ENCODE peak calls at places on chromosomes 6 and 20, in six cellular contexts. X, F, K, Z, T and V are unnamed samples.
A peak's percentile ranks its signal among the peaks of the same experiment; 100 is the strongest.

GRCh38 chr6:20906938-20907337 is 372.7 kb downstream of the CDKAL1 start:
- DNase-seq in X (no peak), F (no peak), K (no peak), Z (peak; percentile 46), T (peak; percentile 92), V (no peak)

GRCh38 chr20:32602273-32602672 is 17.1 kb upstream of the NOL4L start:
- DNase-seq in X (no peak), F (no peak), K (no peak), Z (no peak), T (no peak), V (no peak)

GRCh38 chr6:11538799-11539468 is 1.4 kb downstream of the TMEM170B start:
- DNase-seq in X (no peak), F (no peak), K (no peak), Z (no peak), T (no peak), V (no peak)

GRCh38 chr6:106628658-106629102 is 618 bp downstream of the RTN4IP1 start:
- DNase-seq in X (no peak), F (no peak), K (no peak), Z (no peak), T (no peak), V (peak; percentile 37)

GRCh38 chr6:98980814-98981213 is 33.1 kb upstream of the FBXL4 start:
- DNase-seq in X (no peak), F (no peak), K (no peak), Z (no peak), T (no peak), V (peak; percentile 7)

GRCh38 chr20:63782521-63782971 is 43.0 kb downstream of the SLC2A4RG start:
- DNase-seq in X (no peak), F (no peak), K (no peak), Z (no peak), T (no peak), V (no peak)

GRCh38 chr20:19074828-19075516 is 137.5 kb upstream of the SLC24A3 start:
- DNase-seq in X (no peak), F (no peak), K (peak; percentile 70), Z (peak; percentile 18), T (peak; percentile 12), V (no peak)

GRCh38 chr6:105688573-105688972 is 285.7 kb upstream of the PREP start:
- DNase-seq in X (no peak), F (no peak), K (peak; percentile 48), Z (peak; percentile 24), T (no peak), V (no peak)

GRCh38 chr6:83151114-83151513 is 42.0 kb downstream of the PGM3 start:
- DNase-seq in X (no peak), F (no peak), K (no peak), Z (no peak), T (peak; percentile 13), V (no peak)

GRCh38 chr6:18350728-18351127 is 36.4 kb upstream of the RNF144B start:
- DNase-seq in X (no peak), F (no peak), K (no peak), Z (no peak), T (peak; percentile 30), V (no peak)

GRCh38 chr20:37804584-37805566 is 98.1 kb upstream of the VSTM2L start:
- DNase-seq in X (no peak), F (no peak), K (peak; percentile 44), Z (peak; percentile 18), T (no peak), V (no peak)

GRCh38 chr6:148868901-148869300 is 122.1 kb downstream of the UST start:
- DNase-seq in X (no peak), F (no peak), K (no peak), Z (peak; percentile 40), T (no peak), V (no peak)

GRCh38 chr6:71124340-71124739 is 164.3 kb upstream of the OGFRL1 start:
- DNase-seq in X (no peak), F (no peak), K (no peak), Z (no peak), T (no peak), V (no peak)

GRCh38 chr6:132081338-132081737 is 130.2 kb upstream of the CCN2 start:
- DNase-seq in X (no peak), F (no peak), K (no peak), Z (no peak), T (no peak), V (no peak)

GRCh38 chr20:47727909-47728361 is 57.3 kb downstream of the SULF2 start:
- DNase-seq in X (no peak), F (no peak), K (no peak), Z (no peak), T (no peak), V (no peak)

GRCh38 chr6:27478141-27478705 is 5.3 kb upstream of the ZNF184 start:
- DNase-seq in X (no peak), F (no peak), K (no peak), Z (no peak), T (peak; percentile 20), V (no peak)

GRCh38 chr20:955656-956055 is 39.5 kb upstream of the ANGPT4 start:
- DNase-seq in X (no peak), F (no peak), K (no peak), Z (no peak), T (no peak), V (no peak)

GRCh38 chr6:3748208-3748701 is 3.3 kb downstream of the PXDC1 start:
- DNase-seq in X (peak; percentile 63), F (no peak), K (peak; percentile 6), Z (peak; percentile 81), T (peak; percentile 88), V (peak; percentile 84)

GRCh38 chr6:3320238-3320637 is 61.5 kb downstream of the PSMG4 start:
- DNase-seq in X (no peak), F (no peak), K (no peak), Z (no peak), T (no peak), V (no peak)

GRCh38 chr6:43669922-43670622 is 17.5 kb downstream of the MRPS18A start:
- DNase-seq in X (no peak), F (no peak), K (no peak), Z (peak; percentile 33), T (peak; percentile 76), V (no peak)

GRCh38 chr20:36315545-36316351 is 9.6 kb downstream of the DLGAP4 start:
- DNase-seq in X (no peak), F (no peak), K (no peak), Z (no peak), T (no peak), V (no peak)